ENCODE peak calls at places on chromosomes 6 and 20, in six cellular contexts. One of them, this sample, is unnamed.

GRCh38 chr20:58651823-58652605 is 931 bp downstream of the STX16 start:
- DNase-seq in breast epithelium: no peak
- DNase-seq in stomach: peak
- DNase-seq in foreskin keratinocyte: peak
- DNase-seq in heart right ventricle: peak
- DNase-seq in adrenal gland: peak
- DNase-seq in this sample: peak

GRCh38 chr6:166341915-166342292 is 441 bp downstream of the SFT2D1 start:
- DNase-seq in foreskin keratinocyte: no peak
- DNase-seq in heart right ventricle: no peak
- DNase-seq in breast epithelium: no peak
- DNase-seq in adrenal gland: peak
- DNase-seq in stomach: no peak
- DNase-seq in this sample: no peak

GRCh38 chr20:9166153-9166780 is 97.4 kb downstream of the PLCB4 start:
- DNase-seq in stomach: no peak
- DNase-seq in adrenal gland: no peak
- DNase-seq in heart right ventricle: no peak
- DNase-seq in breast epithelium: no peak
- DNase-seq in foreskin keratinocyte: no peak
- DNase-seq in this sample: no peak

GRCh38 chr6:88208736-88209135 is 42.6 kb upstream of the CNR1 start:
- DNase-seq in breast epithelium: no peak
- DNase-seq in stomach: no peak
- DNase-seq in foreskin keratinocyte: no peak
- DNase-seq in adrenal gland: no peak
- DNase-seq in heart right ventricle: no peak
- DNase-seq in this sample: no peak

GRCh38 chr6:163944897-163945296 is 530.4 kb downstream of the QKI start:
- DNase-seq in foreskin keratinocyte: no peak
- DNase-seq in breast epithelium: no peak
- DNase-seq in stomach: no peak
- DNase-seq in heart right ventricle: peak
- DNase-seq in adrenal gland: no peak
- DNase-seq in this sample: no peak

GRCh38 chr6:27280064-27280539 is 32.0 kb downstream of the POM121L2 start:
- DNase-seq in adrenal gland: no peak
- DNase-seq in stomach: no peak
- DNase-seq in foreskin keratinocyte: peak
- DNase-seq in breast epithelium: no peak
- DNase-seq in heart right ventricle: no peak
- DNase-seq in this sample: no peak

GRCh38 chr20:1212607-1213396 is 9.5 kb downstream of the C20orf202 start:
- DNase-seq in stomach: peak
- DNase-seq in foreskin keratinocyte: peak
- DNase-seq in breast epithelium: no peak
- DNase-seq in heart right ventricle: peak
- DNase-seq in adrenal gland: peak
- DNase-seq in this sample: peak

GRCh38 chr6:73652637-73653570 is 888 bp downstream of the SLC17A5 start:
- DNase-seq in adrenal gland: peak
- DNase-seq in heart right ventricle: peak
- DNase-seq in foreskin keratinocyte: peak
- DNase-seq in breast epithelium: no peak
- DNase-seq in stomach: peak
- DNase-seq in this sample: peak

GRCh38 chr20:208937-209566 is 18.0 kb upstream of the DEFB129 start:
- DNase-seq in adrenal gland: no peak
- DNase-seq in foreskin keratinocyte: peak
- DNase-seq in stomach: no peak
- DNase-seq in breast epithelium: no peak
- DNase-seq in heart right ventricle: no peak
- DNase-seq in this sample: no peak

GRCh38 chr20:41276317-41276751 is 41.2 kb downstream of the ZHX3 start:
- DNase-seq in stomach: no peak
- DNase-seq in foreskin keratinocyte: no peak
- DNase-seq in heart right ventricle: no peak
- DNase-seq in adrenal gland: no peak
- DNase-seq in breast epithelium: no peak
- DNase-seq in this sample: no peak

GRCh38 chr20:59611286-59611685 is 6.9 kb downstream of the PHACTR3 start:
- DNase-seq in heart right ventricle: peak
- DNase-seq in stomach: no peak
- DNase-seq in breast epithelium: no peak
- DNase-seq in foreskin keratinocyte: no peak
- DNase-seq in adrenal gland: peak
- DNase-seq in this sample: no peak

GRCh38 chr6:26196846-26197683 is 109.8 kb downstream of the HFE start:
- DNase-seq in breast epithelium: no peak
- DNase-seq in heart right ventricle: peak
- DNase-seq in adrenal gland: peak
- DNase-seq in foreskin keratinocyte: peak
- DNase-seq in stomach: peak
- DNase-seq in this sample: peak

GRCh38 chr20:52722926-52723325 is 249.2 kb upstream of the TSHZ2 start:
- DNase-seq in heart right ventricle: no peak
- DNase-seq in foreskin keratinocyte: no peak
- DNase-seq in stomach: no peak
- DNase-seq in breast epithelium: no peak
- DNase-seq in adrenal gland: no peak
- DNase-seq in this sample: no peak

GRCh38 chr20:16388731-16389130 is 184.5 kb downstream of the KIF16B start:
- DNase-seq in breast epithelium: no peak
- DNase-seq in heart right ventricle: no peak
- DNase-seq in foreskin keratinocyte: no peak
- DNase-seq in adrenal gland: no peak
- DNase-seq in stomach: no peak
- DNase-seq in this sample: no peak

GRCh38 chr6:44606976-44607375 is 219.5 kb downstream of the CDC5L start:
- DNase-seq in heart right ventricle: no peak
- DNase-seq in adrenal gland: no peak
- DNase-seq in breast epithelium: no peak
- DNase-seq in stomach: no peak
- DNase-seq in foreskin keratinocyte: no peak
- DNase-seq in this sample: no peak

GRCh38 chr20:16661738-16662137 is 68.1 kb upstream of the SNRPB2 start:
- DNase-seq in breast epithelium: no peak
- DNase-seq in stomach: no peak
- DNase-seq in foreskin keratinocyte: no peak
- DNase-seq in heart right ventricle: no peak
- DNase-seq in adrenal gland: no peak
- DNase-seq in this sample: no peak

GRCh38 chr20:62241501-62241900 is 3.2 kb downstream of the OSBPL2 start:
- DNase-seq in stomach: peak
- DNase-seq in breast epithelium: no peak
- DNase-seq in adrenal gland: no peak
- DNase-seq in foreskin keratinocyte: peak
- DNase-seq in heart right ventricle: peak
- DNase-seq in this sample: no peak

GRCh38 chr6:17710331-17710730 is 3.6 kb upstream of the NUP153 start:
- DNase-seq in foreskin keratinocyte: no peak
- DNase-seq in breast epithelium: no peak
- DNase-seq in adrenal gland: no peak
- DNase-seq in stomach: no peak
- DNase-seq in heart right ventricle: no peak
- DNase-seq in this sample: no peak

GRCh38 chr6:82040405-82041221 is 206.9 kb downstream of the IBTK start:
- DNase-seq in stomach: no peak
- DNase-seq in breast epithelium: no peak
- DNase-seq in adrenal gland: peak
- DNase-seq in foreskin keratinocyte: peak
- DNase-seq in heart right ventricle: no peak
- DNase-seq in this sample: no peak

GRCh38 chr6:136822051-136822378 is 377 bp upstream of the PEX7 start:
- DNase-seq in stomach: no peak
- DNase-seq in adrenal gland: peak
- DNase-seq in heart right ventricle: no peak
- DNase-seq in breast epithelium: no peak
- DNase-seq in foreskin keratinocyte: no peak
- DNase-seq in this sample: no peak

GRCh38 chr6:22804620-22805271 is 235.4 kb downstream of the HDGFL1 start:
- DNase-seq in breast epithelium: no peak
- DNase-seq in heart right ventricle: no peak
- DNase-seq in stomach: no peak
- DNase-seq in foreskin keratinocyte: no peak
- DNase-seq in adrenal gland: no peak
- DNase-seq in this sample: no peak

GRCh38 chr20:17431621-17432364 is 99.4 kb downstream of the BFSP1 start:
- DNase-seq in breast epithelium: no peak
- DNase-seq in foreskin keratinocyte: peak
- DNase-seq in heart right ventricle: peak
- DNase-seq in adrenal gland: peak
- DNase-seq in stomach: peak
- DNase-seq in this sample: peak

GRCh38 chr20:21808863-21809664 is 103.6 kb downstream of the PAX1 start:
- DNase-seq in foreskin keratinocyte: no peak
- DNase-seq in heart right ventricle: peak
- DNase-seq in adrenal gland: peak
- DNase-seq in breast epithelium: peak
- DNase-seq in stomach: peak
- DNase-seq in this sample: no peak

GRCh38 chr6:131281471-131282270 is 146.4 kb downstream of the AKAP7 start:
- DNase-seq in stomach: no peak
- DNase-seq in adrenal gland: peak
- DNase-seq in heart right ventricle: no peak
- DNase-seq in breast epithelium: no peak
- DNase-seq in foreskin keratinocyte: no peak
- DNase-seq in this sample: peak

GRCh38 chr6:30562470-30563425 is 5.7 kb downstream of the PRR3 start:
- DNase-seq in stomach: no peak
- DNase-seq in heart right ventricle: no peak
- DNase-seq in foreskin keratinocyte: no peak
- DNase-seq in adrenal gland: no peak
- DNase-seq in breast epithelium: no peak
- DNase-seq in this sample: no peak

DNA sequence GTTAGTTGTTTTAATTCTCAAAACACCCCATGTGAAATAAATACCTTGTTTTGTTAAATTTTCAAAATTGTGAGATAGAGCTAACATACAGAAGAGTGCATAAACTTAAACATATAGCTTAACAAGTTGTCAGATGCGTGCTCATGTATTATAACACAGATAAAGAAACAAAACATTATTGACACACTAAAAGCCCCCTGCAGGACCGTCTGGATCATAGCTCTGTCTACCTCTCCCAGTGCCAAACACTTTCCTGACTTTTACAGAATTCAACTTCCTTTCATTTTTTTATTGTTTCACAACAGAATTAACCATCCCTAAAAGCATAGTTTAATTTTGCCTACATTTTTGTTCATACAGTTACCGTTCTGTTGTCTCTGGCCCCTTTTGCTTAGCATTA is 17.8 kb upstream of the FRK start:
- DNase-seq in stomach: no peak
- DNase-seq in adrenal gland: no peak
- DNase-seq in heart right ventricle: no peak
- DNase-seq in breast epithelium: no peak
- DNase-seq in foreskin keratinocyte: no peak
- DNase-seq in this sample: no peak
- TF ChIP-seq CTCF in stomach: no peak
- TF ChIP-seq CTCF in adrenal gland: no peak
- TF ChIP-seq CTCF in heart right ventricle: no peak
- TF ChIP-seq CTCF in breast epithelium: no peak
- TF ChIP-seq CTCF in foreskin keratinocyte: no peak
- TF ChIP-seq CTCF in this sample: no peak

GRCh38 chr6:134691180-134691579 is 258.7 kb downstream of the ALDH8A1 start:
- DNase-seq in breast epithelium: no peak
- DNase-seq in adrenal gland: no peak
- DNase-seq in heart right ventricle: no peak
- DNase-seq in foreskin keratinocyte: no peak
- DNase-seq in stomach: no peak
- DNase-seq in this sample: no peak

GRCh38 chr6:134689177-134689576 is 260.7 kb downstream of the ALDH8A1 start:
- DNase-seq in breast epithelium: no peak
- DNase-seq in heart right ventricle: no peak
- DNase-seq in adrenal gland: no peak
- DNase-seq in stomach: no peak
- DNase-seq in foreskin keratinocyte: no peak
- DNase-seq in this sample: no peak

GRCh38 chr6:134692008-134692407 is 257.9 kb downstream of the ALDH8A1 start:
- DNase-seq in adrenal gland: no peak
- DNase-seq in stomach: no peak
- DNase-seq in heart right ventricle: no peak
- DNase-seq in foreskin keratinocyte: no peak
- DNase-seq in breast epithelium: no peak
- DNase-seq in this sample: no peak

GRCh38 chr6:134686071-134686470 is 263.8 kb downstream of the ALDH8A1 start:
- DNase-seq in heart right ventricle: no peak
- DNase-seq in stomach: no peak
- DNase-seq in breast epithelium: no peak
- DNase-seq in foreskin keratinocyte: peak
- DNase-seq in adrenal gland: no peak
- DNase-seq in this sample: no peak

GRCh38 chr6:134689676-134690447 is 260.0 kb downstream of the ALDH8A1 start:
- DNase-seq in adrenal gland: no peak
- DNase-seq in breast epithelium: no peak
- DNase-seq in heart right ventricle: peak
- DNase-seq in foreskin keratinocyte: no peak
- DNase-seq in stomach: peak
- DNase-seq in this sample: no peak
- TF ChIP-seq CTCF in adrenal gland: no peak
- TF ChIP-seq CTCF in breast epithelium: no peak
- TF ChIP-seq CTCF in heart right ventricle: no peak
- TF ChIP-seq CTCF in foreskin keratinocyte: peak
- TF ChIP-seq CTCF in stomach: no peak
- TF ChIP-seq CTCF in this sample: no peak

GRCh38 chr6:169491482-169491881 is 210.3 kb downstream of the WDR27 start:
- DNase-seq in foreskin keratinocyte: no peak
- DNase-seq in stomach: no peak
- DNase-seq in breast epithelium: no peak
- DNase-seq in adrenal gland: no peak
- DNase-seq in heart right ventricle: no peak
- DNase-seq in this sample: no peak

GRCh38 chr6:169490409-169490708 is 211.5 kb downstream of the WDR27 start:
- DNase-seq in foreskin keratinocyte: no peak
- DNase-seq in breast epithelium: no peak
- DNase-seq in stomach: no peak
- DNase-seq in adrenal gland: no peak
- DNase-seq in heart right ventricle: no peak
- DNase-seq in this sample: no peak

GRCh38 chr6:169490830-169491229 is 211.0 kb downstream of the WDR27 start:
- DNase-seq in foreskin keratinocyte: no peak
- DNase-seq in breast epithelium: no peak
- DNase-seq in heart right ventricle: no peak
- DNase-seq in stomach: no peak
- DNase-seq in adrenal gland: no peak
- DNase-seq in this sample: no peak

GRCh38 chr6:169489642-169490408 is 212.0 kb downstream of the WDR27 start:
- DNase-seq in foreskin keratinocyte: no peak
- DNase-seq in stomach: no peak
- DNase-seq in breast epithelium: no peak
- DNase-seq in heart right ventricle: no peak
- DNase-seq in adrenal gland: no peak
- DNase-seq in this sample: no peak

GRCh38 chr6:169487579-169488205 is 214.1 kb downstream of the WDR27 start:
- DNase-seq in stomach: no peak
- DNase-seq in foreskin keratinocyte: no peak
- DNase-seq in heart right ventricle: no peak
- DNase-seq in breast epithelium: no peak
- DNase-seq in adrenal gland: no peak
- DNase-seq in this sample: no peak
- TF ChIP-seq CTCF in stomach: no peak
- TF ChIP-seq CTCF in foreskin keratinocyte: peak
- TF ChIP-seq CTCF in heart right ventricle: no peak
- TF ChIP-seq CTCF in breast epithelium: no peak
- TF ChIP-seq CTCF in adrenal gland: no peak
- TF ChIP-seq CTCF in this sample: no peak

GRCh38 chr20:12166053-12166717 is 248.5 kb downstream of the BTBD3 start:
- DNase-seq in stomach: no peak
- DNase-seq in breast epithelium: no peak
- DNase-seq in heart right ventricle: peak
- DNase-seq in adrenal gland: peak
- DNase-seq in foreskin keratinocyte: peak
- DNase-seq in this sample: no peak
- TF ChIP-seq CTCF in stomach: no peak
- TF ChIP-seq CTCF in breast epithelium: no peak
- TF ChIP-seq CTCF in heart right ventricle: no peak
- TF ChIP-seq CTCF in adrenal gland: no peak
- TF ChIP-seq CTCF in foreskin keratinocyte: peak
- TF ChIP-seq CTCF in this sample: no peak